ENCODE peak calls at places on chromosomes 4 and X, in five cellular contexts. X is ovary; Q is PC-9; P is CD8-positive, alpha-beta memory T cell; Z is neuronal stem cell. D is an unnamed sample. For H3K4me1, the result is how much of the 10 kb centered on the place peaks cover.

GRCh38 chr4:66750273-66750672 is 795.0 kb downstream of the CENPC start:
- DNase-seq in X (no peak), Q (no peak), P (no peak), Z (no peak), D (no peak)

GRCh38 chr4:114597410-114598115 is 1.0 kb upstream of the UGT8 start:
- DNase-seq in X (no peak), Q (no peak), P (no peak), Z (peak), D (no peak)

GRCh38 chr4:99817310-99817885 is 771 bp downstream of the DAPP1 start:
- DNase-seq in X (no peak), Q (peak), P (no peak), Z (no peak), D (no peak)

GRCh38 chrX:9189286-9189685 is 155.4 kb upstream of the FAM9B start:
- DNase-seq in X (no peak), Q (no peak), P (no peak), Z (no peak), D (no peak)

GRCh38 chrX:254630-255215 is 26.5 kb upstream of the PLCXD1 start:
- DNase-seq in X (no peak), Q (no peak), P (no peak), Z (no peak), D (no peak)

GRCh38 chrX:74925210-74926088 is at the start of gene NEXMIF:
- DNase-seq in X (peak), Q (no peak), P (no peak), Z (peak), D (no peak)

GRCh38 chr4:128241425-128241913 is 46.1 kb downstream of the PGRMC2 start:
- DNase-seq in X (no peak), Q (peak), P (no peak), Z (no peak), D (no peak)

GRCh38 chr4:53744446-53745160 is 153.3 kb upstream of the LNX1 start:
- DNase-seq in X (no peak), Q (no peak), P (no peak), Z (no peak), D (no peak)

GRCh38 chr4:158621729-158622128 is 50.0 kb downstream of the C4orf46 start:
- DNase-seq in X (no peak), Q (no peak), P (no peak), Z (no peak), D (no peak)

GRCh38 chr4:26076896-26077295 is 162.9 kb downstream of the SMIM20 start:
- DNase-seq in X (no peak), Q (no peak), P (no peak), Z (no peak), D (no peak)

GRCh38 chr4:99811850-99812249 is 4.8 kb upstream of the DAPP1 start:
- DNase-seq in X (no peak), Q (no peak), P (peak), Z (no peak), D (no peak)

GRCh38 chr4:56937262-56937661 is 29.6 kb downstream of the REST start:
- DNase-seq in X (no peak), Q (peak), P (no peak), Z (no peak), D (no peak)

GRCh38 chr4:188971125-188971524 is 831.9 kb downstream of the TRIML1 start:
- DNase-seq in X (no peak), Q (no peak), P (no peak), Z (no peak), D (no peak)

GRCh38 chrX:121109986-121110385 is 62.6 kb downstream of the GLUD2 start:
- DNase-seq in X (no peak), Q (no peak), P (no peak), Z (no peak), D (no peak)

GRCh38 chr4:5784960-5785611 is 74.1 kb downstream of the EVC start:
- DNase-seq in X (no peak), Q (no peak), P (no peak), Z (no peak), D (no peak)

GRCh38 chr4:152258804-152259708 is 276.8 kb downstream of the FBXW7 start:
- DNase-seq in X (no peak), Q (no peak), P (no peak), Z (no peak), D (no peak)

GRCh38 chr4:123672987-123673386 is 276.4 kb downstream of the SPRY1 start:
- DNase-seq in X (no peak), Q (peak), P (no peak), Z (no peak), D (no peak)

GRCh38 chrX:114583646-114584433 is at the start of gene HTR2C:
- DNase-seq in X (no peak), Q (no peak), P (no peak), Z (no peak), D (no peak)

GRCh38 chrX:86171366-86171765 is 23.1 kb downstream of the DACH2 start:
- DNase-seq in X (no peak), Q (no peak), P (no peak), Z (no peak), D (no peak)

GRCh38 chr4:6892190-6892908 is 17.3 kb upstream of the TBC1D14 start:
- DNase-seq in X (no peak), Q (no peak), P (no peak), Z (no peak), D (no peak)

GRCh38 chr4:7824218-7824617 is 115.4 kb downstream of the AFAP1 start:
- DNase-seq in X (no peak), Q (no peak), P (no peak), Z (no peak), D (no peak)

GRCh38 chr4:4775493-4776004 is 83.9 kb upstream of the MSX1 start:
- DNase-seq in X (no peak), Q (no peak), P (no peak), Z (no peak), D (no peak)

GRCh38 chr4:82586055-82586454 is 24.3 kb upstream of the TMEM150C start:
- DNase-seq in X (no peak), Q (no peak), P (no peak), Z (no peak), D (no peak)

GRCh38 chr4:136283973-136284372 is 1248.3 kb downstream of the PCDH18 start:
- DNase-seq in X (no peak), Q (no peak), P (no peak), Z (no peak), D (no peak)

GRCh38 chr4:73662709-73663546 is 42.7 kb upstream of the RASSF6 start:
- DNase-seq in X (no peak), Q (no peak), P (no peak), Z (no peak), D (no peak)

GRCh38 chr4:160701671-160702070 is 1462.1 kb downstream of the FSTL5 start:
- DNase-seq in X (no peak), Q (no peak), P (no peak), Z (no peak), D (no peak)

GRCh38 chr4:125049711-125050110 is 265.0 kb upstream of the FAT4 start:
- DNase-seq in X (no peak), Q (no peak), P (no peak), Z (no peak), D (no peak)

DNA sequence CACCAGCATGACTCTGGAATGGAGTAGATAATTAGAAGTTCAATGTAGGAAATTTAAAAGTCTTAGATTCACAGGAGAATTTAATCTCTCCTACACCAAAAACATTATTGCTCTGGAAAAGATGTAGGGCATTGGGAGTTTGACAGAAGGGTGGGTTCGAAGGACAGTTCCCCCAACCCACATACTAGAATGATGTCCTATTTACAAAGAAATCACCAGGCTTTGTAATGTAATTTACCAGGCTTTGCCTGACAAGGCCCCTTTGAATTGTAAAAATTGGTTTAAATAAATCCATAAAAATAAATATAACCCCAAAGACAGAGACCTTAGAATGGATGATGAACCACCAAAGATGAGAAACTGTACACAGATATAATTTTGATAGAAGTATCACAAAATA is 399.2 kb upstream of the GRID2 start:
- DNase-seq in X (no peak), Q (no peak), P (no peak), Z (no peak), D (no peak)
- H3K4me1 ChIP-seq in X (under half), Q (under half), P (under half), Z (under half), D (under half)

DNA sequence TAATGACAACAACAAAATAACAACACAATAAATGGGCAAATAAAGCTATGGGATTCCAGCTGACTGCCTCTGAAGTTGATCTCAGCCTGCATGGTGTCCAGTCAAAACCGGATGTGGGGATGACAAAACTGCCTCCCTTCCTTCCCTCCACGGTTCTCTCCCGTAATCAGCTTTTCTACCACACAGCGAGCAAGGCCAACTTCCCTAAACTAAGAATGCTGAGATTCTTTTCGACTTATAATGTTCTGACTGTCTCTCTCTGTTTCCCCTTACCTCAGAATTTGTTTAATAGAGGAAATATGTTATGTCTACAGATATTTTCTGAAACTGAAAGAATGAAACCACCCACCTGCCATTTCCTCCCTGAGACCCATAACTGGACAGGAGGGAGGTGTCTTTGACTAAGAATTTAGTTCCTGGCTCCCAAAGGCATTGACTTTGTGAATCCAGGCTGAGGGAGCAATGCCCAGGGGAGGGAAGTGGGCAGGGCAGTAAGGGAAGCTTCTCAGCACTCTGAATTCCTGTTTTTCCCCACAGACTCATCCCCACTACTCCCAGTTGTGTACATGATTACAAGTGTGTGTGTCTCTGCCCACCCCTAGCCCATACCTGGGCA is 1.0 kb upstream of the TLR1 start:
- DNase-seq in X (peak), Q (no peak), P (no peak), Z (no peak), D (no peak)
- H3K4me1 ChIP-seq in X (under half), Q (under half), P (under half), Z (under half), D (under half)

GRCh38 chr4:3337357-3337732 is 44.5 kb downstream of the RGS12 start:
- DNase-seq in X (no peak), Q (no peak), P (no peak), Z (no peak), D (no peak)
- H3K4me1 ChIP-seq in X (under half), Q (under half), P (under half), Z (under half), D (under half)

DNA sequence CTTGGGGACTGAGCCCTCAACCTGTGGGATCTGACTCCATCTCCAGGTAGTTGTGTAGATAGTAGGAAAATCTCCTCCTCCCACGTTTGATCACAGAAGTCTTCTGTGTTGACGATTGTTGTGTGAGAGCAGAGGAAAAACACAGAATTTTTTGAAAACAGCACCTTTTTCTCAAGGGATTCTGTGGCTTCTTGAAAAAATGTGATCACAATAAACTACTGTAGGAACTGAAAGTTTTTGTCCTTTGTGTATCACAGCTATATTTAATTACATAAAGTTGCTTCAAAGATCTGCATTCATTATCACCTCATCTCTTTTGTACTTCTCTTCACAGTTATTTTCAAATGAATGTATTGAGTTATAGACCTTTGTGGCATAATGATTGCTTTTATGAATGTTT is 85.1 kb downstream of the AFF1 start:
- DNase-seq in X (no peak), Q (no peak), P (no peak), Z (no peak), D (no peak)
- H3K4me1 ChIP-seq in X (under half), Q (under half), P (under half), Z (under half), D (under half)

DNA sequence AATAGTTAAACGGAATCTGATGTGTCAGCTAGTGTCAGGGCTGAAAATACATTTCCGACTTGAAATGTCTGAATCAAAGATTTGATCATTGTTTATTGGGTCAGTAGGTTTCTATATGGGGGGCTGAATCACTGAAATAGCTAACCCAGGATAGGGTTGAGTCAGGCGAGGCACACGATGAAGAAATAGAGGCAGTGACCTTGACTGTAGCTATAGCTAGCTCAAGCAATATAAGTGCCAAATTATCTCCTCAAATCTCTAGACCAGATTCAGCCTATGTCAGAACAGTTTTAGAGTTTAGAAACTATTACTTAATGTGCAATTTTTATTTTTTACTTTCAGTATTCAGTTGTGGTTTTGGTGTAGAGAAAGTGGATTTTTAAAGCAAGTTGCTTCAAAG is 100.5 kb upstream of the RPL34 start:
- DNase-seq in X (no peak), Q (no peak), P (no peak), Z (no peak), D (no peak)
- H3K4me1 ChIP-seq in X (under half), Q (under half), P (under half), Z (under half), D (under half)

DNA sequence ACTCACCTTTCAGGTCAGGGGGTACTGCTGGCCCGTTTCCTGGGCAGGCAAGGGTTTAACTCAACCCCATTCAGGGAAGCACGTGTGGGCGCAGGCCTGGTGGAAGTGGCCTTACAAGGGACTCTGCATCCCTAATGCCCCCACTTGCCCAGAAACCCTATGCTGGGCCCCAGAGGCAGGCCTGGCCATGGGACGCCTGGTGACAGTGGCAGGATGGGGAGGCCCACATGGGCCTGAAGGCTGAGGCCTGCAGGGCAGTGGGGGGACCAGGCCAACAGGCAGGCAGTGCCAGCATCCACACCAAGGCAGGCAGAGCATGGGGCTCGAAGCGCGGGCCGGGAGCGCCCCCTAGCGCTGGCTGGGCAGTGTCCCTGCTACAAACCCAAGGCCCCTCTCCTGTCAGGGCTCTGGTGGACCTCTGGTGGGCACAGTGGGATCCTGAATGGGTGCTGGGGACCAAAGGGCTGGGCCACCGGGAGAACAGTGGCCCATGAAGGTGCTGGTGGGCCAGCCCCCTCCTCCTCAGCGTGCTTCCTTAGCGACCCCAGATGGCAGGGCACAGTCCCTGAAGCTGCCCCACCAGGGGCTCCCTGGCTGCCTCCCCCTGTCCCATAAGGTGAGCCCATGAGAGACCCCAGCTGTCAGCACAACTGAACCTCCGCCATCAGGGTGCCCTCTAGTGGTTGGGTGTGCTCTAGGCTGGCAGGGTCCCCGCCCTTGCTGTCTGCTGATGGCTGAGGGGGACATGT is 16.8 kb downstream of the FGFR3 start:
- DNase-seq in X (peak), Q (peak), P (peak), Z (peak), D (no peak)
- H3K4me1 ChIP-seq in X (under half), Q (under half), P (under half), Z (under half), D (under half)

GRCh38 chr4:2241410-2242353 is at the start of the genes HAUS3 and POLN:
- DNase-seq in X (peak), Q (peak), P (peak), Z (peak), D (peak)
- H3K4me1 ChIP-seq in X (under half), Q (under half), P (under half), Z (under half), D (half or more)

GRCh38 chrX:136189222-136189621 is 41.9 kb downstream of the FHL1 start:
- DNase-seq in X (no peak), Q (no peak), P (no peak), Z (no peak), D (no peak)
- H3K4me1 ChIP-seq in X (under half), Q (under half), P (under half), Z (under half), D (under half)

GRCh38 chr4:55727746-55728145 is 91.6 kb upstream of the NMU start:
- DNase-seq in X (no peak), Q (no peak), P (no peak), Z (no peak), D (no peak)
- H3K4me1 ChIP-seq in X (under half), Q (under half), P (under half), Z (under half), D (under half)

D was measured in thoracic aorta.